ENCODE peak calls at places on chromosome 18, in ten cellular contexts. I, O, U, Q, F, L, V, K, G and H are unnamed samples.

GRCh38 chr18:49884959-49885358 is 71.6 kb upstream of the ACAA2 start:
- DNase-seq in U (no peak), I (no peak), F (no peak), K (no peak), O (no peak), L (no peak), Q (no peak), G (no peak), V (no peak), H (no peak)

GRCh38 chr18:8322486-8322885 is 286.8 kb upstream of the RAB12 start:
- DNase-seq in L (no peak), G (no peak), O (no peak), Q (no peak), V (no peak), F (no peak), I (no peak), K (no peak), U (no peak), H (no peak)

GRCh38 chr18:48948112-48949050 is 2.4 kb downstream of the SMAD7 start:
- DNase-seq in V (no peak), I (no peak), K (peak; percentile 79), Q (peak; percentile 83), G (peak; percentile 80), O (peak; percentile 77), U (no peak), L (peak; percentile 20), F (no peak), H (no peak)

GRCh38 chr18:44185981-44186380 is 494.7 kb upstream of the SETBP1 start:
- DNase-seq in U (no peak), V (no peak), K (peak; percentile 83), O (no peak), L (no peak), F (no peak), I (no peak), G (no peak), Q (no peak), H (no peak)

GRCh38 chr18:56770097-56770496 is 118.9 kb downstream of the WDR7 start:
- DNase-seq in G (no peak), U (no peak), K (no peak), L (no peak), F (no peak), Q (no peak), I (no peak), V (no peak), O (no peak), H (no peak)

GRCh38 chr18:26301681-26302080 is 75.4 kb downstream of the TAF4B start:
- DNase-seq in U (peak; percentile 65), I (no peak), G (no peak), V (no peak), L (no peak), O (no peak), Q (no peak), F (peak; percentile 82), K (peak; percentile 39), H (no peak)

GRCh38 chr18:42730272-42730671 is 385.2 kb downstream of the RIT2 start:
- DNase-seq in L (no peak), K (no peak), F (no peak), I (no peak), V (no peak), O (no peak), G (no peak), U (no peak), Q (no peak), H (no peak)

GRCh38 chr18:60044290-60045006 is 144.7 kb downstream of the PMAIP1 start:
- DNase-seq in K (no peak), L (peak; percentile 90), O (no peak), U (peak; percentile 88), I (peak; percentile 25), G (no peak), Q (no peak), V (peak; percentile 31), F (no peak), H (no peak)

GRCh38 chr18:9353596-9353995 is 19.0 kb downstream of the TWSG1 start:
- DNase-seq in O (no peak), V (no peak), U (no peak), L (no peak), I (no peak), F (peak; percentile 23), Q (no peak), G (peak; percentile 87), K (no peak), H (peak; percentile 76)

GRCh38 chr18:48412339-48412929 is 3.3 kb upstream of the ZBTB7C start:
- DNase-seq in O (no peak), Q (no peak), U (peak; percentile 21), K (no peak), V (no peak), I (no peak), F (no peak), G (peak; percentile 33), L (peak; percentile 41), H (peak; percentile 13)

GRCh38 chr18:8735274-8735673 is 29.9 kb downstream of the MTCL1 start:
- DNase-seq in U (no peak), F (no peak), L (no peak), I (no peak), K (no peak), G (no peak), V (no peak), Q (no peak), O (no peak), H (no peak)

GRCh38 chr18:75341267-75341666 is 86.2 kb downstream of the SMIM21 start:
- DNase-seq in G (no peak), V (no peak), L (no peak), O (no peak), F (no peak), K (no peak), Q (no peak), U (peak; percentile 4), I (no peak), H (no peak)

GRCh38 chr18:30361864-30362540 is 680.5 kb downstream of the DSC3 start:
- DNase-seq in U (no peak), Q (no peak), V (no peak), G (no peak), F (no peak), L (no peak), O (no peak), K (no peak), I (no peak), H (no peak)

GRCh38 chr18:79394438-79395307 is 1.1 kb upstream of the NFATC1 start:
- DNase-seq in O (no peak), G (no peak), K (peak; percentile 16), F (no peak), Q (peak; percentile 75), I (no peak), V (no peak), U (peak; percentile 82), L (peak; percentile 48), H (no peak)

GRCh38 chr18:75257596-75257995 is 47.0 kb downstream of the TSHZ1 start:
- DNase-seq in O (no peak), Q (no peak), I (no peak), L (no peak), K (no peak), G (no peak), U (no peak), V (no peak), F (no peak), H (no peak)

GRCh38 chr18:5512191-5512590 is 31.6 kb downstream of the EPB41L3 start:
- DNase-seq in K (no peak), G (no peak), L (no peak), Q (no peak), I (no peak), U (no peak), V (no peak), F (no peak), O (no peak), H (no peak)

GRCh38 chr18:10798727-10799435 is 273.1 kb downstream of the NAPG start:
- DNase-seq in K (peak; percentile 71), V (peak; percentile 14), O (no peak), G (peak; percentile 52), I (no peak), Q (no peak), U (peak; percentile 1), L (no peak), F (peak; percentile 25), H (no peak)

GRCh38 chr18:35040638-35040987 is 600 bp upstream of the MAPRE2 start:
- DNase-seq in O (no peak), K (no peak), V (no peak), F (no peak), L (no peak), Q (no peak), G (no peak), I (no peak), U (no peak), H (no peak)

GRCh38 chr18:35041752-35042379 is 653 bp downstream of the MAPRE2 start:
- DNase-seq in K (no peak), V (no peak), I (no peak), U (no peak), L (no peak), Q (no peak), F (no peak), O (no peak), G (peak; percentile 25), H (no peak)

GRCh38 chr18:35040988-35041751 is at the start of gene MAPRE2:
- DNase-seq in V (peak; percentile 86), U (peak; percentile 97), L (peak; percentile 70), G (peak; percentile 98), F (peak; percentile 33), O (peak; percentile 99), Q (peak; percentile 99), I (peak; percentile 92), K (peak; percentile 96), H (peak; percentile 83)

GRCh38 chr18:35043207-35043606 is 2.0 kb downstream of the MAPRE2 start:
- DNase-seq in K (no peak), L (no peak), V (no peak), I (no peak), O (no peak), F (no peak), U (no peak), G (no peak), Q (no peak), H (no peak)

GRCh38 chr18:35042389-35043066 is 1.3 kb downstream of the MAPRE2 start:
- DNase-seq in Q (no peak), I (no peak), U (no peak), L (no peak), V (no peak), O (no peak), K (no peak), G (peak; percentile 17), F (no peak), H (no peak)
- H3K4me3 ChIP-seq in Q (peak overlapping the region; percentile 93), I (peak overlapping the region; percentile 93), U (peak overlapping the region; percentile 98), L (peak overlapping the region; percentile 75), V (peak overlapping the region; percentile 94), O (peak overlapping the region; percentile 62), K (peak overlapping the region; percentile 87), G (peak overlapping the region; percentile 71), F (peak overlapping the region; percentile 95), H (peak overlapping the region; percentile 81)

GRCh38 chr18:64936671-64937070 is 787.8 kb upstream of the LINC00305 start:
- DNase-seq in L (no peak), G (no peak), V (no peak), I (no peak), K (no peak), U (no peak), Q (no peak), F (no peak), O (no peak), H (no peak)
- TF ChIP-seq CTCF in L (no peak), G (no peak), V (no peak), I (no peak), K (no peak), U (no peak), Q (no peak), F (no peak), O (no peak), H (no peak)

GRCh38 chr18:58942486-58942885 is 77.8 kb downstream of the ZNF532 start:
- DNase-seq in L (peak; percentile 76), O (peak; percentile 57), U (no peak), G (no peak), I (no peak), V (no peak), K (no peak), Q (no peak), F (no peak), H (no peak)
- H3K4me3 ChIP-seq in L (no peak overlapping the region), O (no peak overlapping the region), U (no peak overlapping the region), G (no peak overlapping the region), I (no peak overlapping the region), V (no peak overlapping the region), K (no peak overlapping the region), Q (no peak overlapping the region), F (no peak overlapping the region), H (no peak overlapping the region)

GRCh38 chr18:11849845-11850747 is 1.1 kb upstream of the CHMP1B start:
- DNase-seq in Q (peak; percentile 80), F (peak; percentile 52), I (peak; percentile 67), V (peak; percentile 69), L (peak; percentile 94), K (peak; percentile 98), G (peak; percentile 5), U (peak; percentile 94), O (peak; percentile 63), H (no peak)
- TF ChIP-seq CTCF in Q (no peak), F (no peak), I (no peak), V (no peak), L (no peak), K (peak; percentile 15), G (no peak), U (peak; percentile 22), O (no peak), H (no peak)